ENCODE peak calls at places on chromosomes 13 and 19, in ten cellular contexts. M is NCI-H345; K is activated gamma-delta T cell treated with Interleukin-2 at 50 U/mL for 16 hours; G is activated naive CD4-positive, alpha-beta T cell; L is Ammon's horn; T is activated CD4-positive, alpha-beta T cell treated with anti-CD3 and anti-CD28 coated beads for 1 hour; O is HuH-7; C is nephron progenitor cell; P is left cardiac atrium; U is B cell. W is an unnamed sample.

GRCh38 chr19:18300930-18301717 is 19.7 kb upstream of the JUND start:
- DNase-seq in T (no peak), P (peak), U (no peak), C (no peak), G (no peak), L (no peak), O (peak), K (no peak), M (no peak), W (no peak)

GRCh38 chr13:92952161-92952560 is 274.4 kb upstream of the GPC6 start:
- DNase-seq in P (no peak), U (no peak), G (no peak), L (no peak), M (no peak), C (no peak), K (no peak), O (no peak), T (no peak), W (no peak)

GRCh38 chr13:44969858-44970484 is 19.3 kb downstream of the NUFIP1 start:
- DNase-seq in G (no peak), O (peak), M (peak), C (peak), L (peak), K (no peak), U (peak), P (no peak), T (no peak), W (no peak)

GRCh38 chr19:47470447-47471195 is 1.1 kb downstream of the SLC8A2 start:
- DNase-seq in C (no peak), T (no peak), P (no peak), G (no peak), U (no peak), K (no peak), M (no peak), O (no peak), L (no peak), W (no peak)

GRCh38 chr19:21856751-21857150 is 20.8 kb upstream of the ZNF43 start:
- DNase-seq in L (no peak), C (no peak), T (no peak), O (no peak), M (no peak), K (no peak), P (no peak), G (no peak), U (no peak), W (no peak)

GRCh38 chr19:46192990-46193650 is 36.4 kb upstream of the IGFL1 start:
- DNase-seq in U (no peak), L (peak), T (no peak), G (no peak), M (no peak), K (no peak), P (peak), C (no peak), O (peak), W (no peak)

GRCh38 chr19:18416778-18417249 is 2.4 kb upstream of the SSBP4 start:
- DNase-seq in C (peak), U (peak), L (peak), T (no peak), P (peak), M (peak), G (no peak), O (peak), K (peak), W (peak)

GRCh38 chr13:24381539-24382265 is 72.3 kb downstream of the C1QTNF9 start:
- DNase-seq in K (no peak), T (no peak), P (no peak), L (no peak), C (no peak), G (no peak), U (no peak), O (no peak), M (no peak), W (no peak)

GRCh38 chr19:2055871-2056809 is 5.1 kb upstream of the MKNK2 start:
- DNase-seq in L (no peak), G (no peak), M (no peak), U (peak), T (no peak), P (peak), O (no peak), C (no peak), K (no peak), W (no peak)

GRCh38 chr13:43058318-43058674 is 34.9 kb downstream of the DNAJC15 start:
- DNase-seq in C (no peak), P (no peak), T (no peak), G (no peak), M (peak), L (no peak), O (no peak), K (no peak), U (no peak), W (no peak)

GRCh38 chr13:64850017-64850416 is 2380.1 kb downstream of the PCDH9 start:
- DNase-seq in M (no peak), L (no peak), K (no peak), T (no peak), U (no peak), O (no peak), C (no peak), P (no peak), G (no peak), W (no peak)

GRCh38 chr13:51223284-51224270 is 1.4 kb downstream of the FAM124A start:
- DNase-seq in O (no peak), M (no peak), T (no peak), K (no peak), C (no peak), P (no peak), G (no peak), U (no peak), L (peak), W (no peak)

GRCh38 chr13:97222934-97223710 is 989 bp downstream of the MBNL2 start:
- DNase-seq in M (no peak), C (no peak), G (no peak), K (no peak), P (no peak), O (no peak), L (no peak), U (no peak), T (no peak), W (no peak)

GRCh38 chr19:54364775-54365257 is at the start of gene LAIR1:
- DNase-seq in P (peak), T (peak), M (no peak), G (no peak), U (peak), L (peak), C (no peak), O (no peak), K (peak), W (peak)

GRCh38 chr19:5142725-5143097 is 173.8 kb downstream of the KDM4B start:
- DNase-seq in T (no peak), C (no peak), U (no peak), O (no peak), K (no peak), M (no peak), G (no peak), P (no peak), L (no peak), W (no peak)

GRCh38 chr19:45507864-45508680 is 793 bp downstream of the VASP start:
- DNase-seq in M (peak), P (peak), G (no peak), L (no peak), O (no peak), T (peak), C (peak), U (peak), K (peak), W (no peak)

GRCh38 chr13:30745917-30746686 is 10.8 kb downstream of the ALOX5AP start:
- DNase-seq in P (no peak), G (no peak), U (no peak), O (peak), C (peak), T (no peak), K (no peak), M (no peak), L (peak), W (no peak)

GRCh38 chr19:7394728-7395359 is 46.1 kb downstream of the ARHGEF18 start:
- DNase-seq in P (peak), L (peak), T (peak), M (peak), O (peak), G (peak), U (peak), C (peak), K (peak), W (peak)

GRCh38 chr13:35342440-35342839 is 134.0 kb downstream of the MAB21L1 start:
- DNase-seq in O (no peak), K (no peak), T (no peak), L (no peak), M (no peak), U (no peak), G (no peak), C (no peak), P (no peak), W (no peak)

GRCh38 chr19:45884682-45885555 is 1.0 kb downstream of the IRF2BP1 start:
- DNase-seq in T (no peak), G (no peak), C (peak), P (no peak), O (no peak), M (no peak), L (no peak), U (no peak), K (no peak), W (no peak)

GRCh38 chr13:58712191-58712590 is 1080.6 kb downstream of the PCDH17 start:
- DNase-seq in G (no peak), M (no peak), P (no peak), T (no peak), O (no peak), K (no peak), L (peak), U (no peak), C (peak), W (no peak)

GRCh38 chr13:80458546-80458945 is 117.6 kb upstream of the SPRY2 start:
- DNase-seq in C (no peak), M (no peak), G (no peak), K (no peak), U (no peak), O (no peak), T (no peak), L (no peak), P (no peak), W (no peak)

GRCh38 chr13:31073859-31074718 is 87.6 kb downstream of the HSPH1 start:
- DNase-seq in T (no peak), C (no peak), L (peak), K (no peak), O (no peak), P (no peak), M (no peak), G (no peak), U (peak), W (no peak)

GRCh38 chr19:39080431-39080830 is 3.7 kb upstream of the ACP7 start:
- DNase-seq in G (no peak), M (peak), O (no peak), L (no peak), U (no peak), C (no peak), T (no peak), K (no peak), P (no peak), W (no peak)

GRCh38 chr13:107421951-107422350 is 793.4 kb downstream of the LIG4 start:
- DNase-seq in U (no peak), K (no peak), T (no peak), P (no peak), M (no peak), C (no peak), G (no peak), L (no peak), O (no peak), W (no peak)

GRCh38 chr19:54180691-54181091 is 7.7 kb upstream of the TMC4 start:
- DNase-seq in U (peak), K (no peak), P (no peak), O (no peak), M (no peak), G (no peak), L (no peak), T (no peak), C (no peak), W (no peak)

GRCh38 chr13:31101511-31102170 is 60.1 kb downstream of the HSPH1 start:
- DNase-seq in M (no peak), K (no peak), T (no peak), C (no peak), U (no peak), G (no peak), O (no peak), L (no peak), P (no peak), W (no peak)

GRCh38 chr13:44401577-44401976 is 28.0 kb downstream of the SERP2 start:
- DNase-seq in K (no peak), U (no peak), C (no peak), G (no peak), T (no peak), M (no peak), P (no peak), L (no peak), O (no peak), W (no peak)

GRCh38 chr19:47158879-47159509 is 28.4 kb downstream of the SAE1 start:
- DNase-seq in T (no peak), K (peak), O (no peak), G (no peak), M (no peak), P (no peak), L (no peak), U (no peak), C (no peak), W (peak)

GRCh38 chr19:56720281-56720680 is 48.7 kb upstream of the ZNF835 start:
- DNase-seq in C (no peak), G (no peak), K (no peak), M (no peak), T (no peak), P (peak), O (no peak), U (no peak), L (peak), W (no peak)

GRCh38 chr13:28531195-28531955 is 36.4 kb upstream of the FLT1 start:
- DNase-seq in O (no peak), L (no peak), T (no peak), M (peak), C (peak), G (no peak), U (peak), K (no peak), P (peak), W (no peak)

GRCh38 chr19:17841810-17842662 is 5.7 kb downstream of the JAK3 start:
- DNase-seq in T (peak), K (no peak), P (peak), O (no peak), M (peak), C (peak), L (peak), G (peak), U (no peak), W (no peak)

GRCh38 chr13:41847216-41847615 is 113.7 kb downstream of the VWA8 start:
- DNase-seq in G (no peak), U (no peak), P (no peak), T (no peak), M (no peak), O (no peak), K (no peak), C (no peak), L (no peak), W (no peak)

GRCh38 chr19:42066075-42066754 is 3.8 kb downstream of the GRIK5 start:
- DNase-seq in C (no peak), T (no peak), U (no peak), K (no peak), P (no peak), M (peak), L (peak), G (no peak), O (no peak), W (no peak)

GRCh38 chr13:75550159-75550567 is 572 bp downstream of the UCHL3 start:
- DNase-seq in U (peak), L (no peak), O (peak), K (no peak), M (peak), T (no peak), P (no peak), C (peak), G (no peak), W (no peak)

GRCh38 chr13:57557979-57558529 is 73.5 kb upstream of the PCDH17 start:
- DNase-seq in K (no peak), L (peak), T (no peak), M (no peak), U (no peak), P (no peak), O (no peak), C (no peak), G (no peak), W (no peak)

GRCh38 chr19:1360818-1361461 is 22.8 kb upstream of the NDUFS7 start:
- DNase-seq in L (peak), U (no peak), G (no peak), P (peak), M (no peak), C (peak), K (no peak), O (no peak), T (no peak), W (no peak)

GRCh38 chr19:7292950-7293794 is 1.0 kb downstream of the INSR start:
- DNase-seq in C (peak), G (no peak), K (no peak), T (no peak), M (peak), L (peak), P (peak), U (peak), O (no peak), W (no peak)

W was measured in effector memory CD8-positive, alpha-beta T cell.